ENCODE peak calls at places on chromosomes 11 and 22, in four cellular contexts. E, D, T and P are unnamed samples.
A peak's percentile ranks its signal among the peaks of the same experiment; 100 is the strongest.

GRCh38 chr22:45423524-45423923 is 10.0 kb downstream of the RIBC2 start:
- DNase-seq in E (peak; percentile 10), D (no peak), T (no peak), P (no peak)

GRCh38 chr11:3944198-3944597 is 88.7 kb downstream of the STIM1 start:
- DNase-seq in E (no peak), D (no peak), T (no peak), P (no peak)

GRCh38 chr11:9379046-9379445 is 5.4 kb upstream of the IPO7 start:
- DNase-seq in E (peak; percentile 57), D (no peak), T (no peak), P (no peak)

GRCh38 chr22:28426346-28427132 is 253.1 kb downstream of the TTC28 start:
- DNase-seq in E (no peak), D (no peak), T (peak; percentile 15), P (no peak)

GRCh38 chr11:126460417-126461095 is 105.1 kb downstream of the ST3GAL4 start:
- DNase-seq in E (no peak), D (no peak), T (no peak), P (no peak)

GRCh38 chr22:49310354-49310753 is 517.3 kb downstream of the BRD1 start:
- DNase-seq in E (peak; percentile 34), D (no peak), T (no peak), P (no peak)

GRCh38 chr11:62461740-62462522 is 43.1 kb downstream of the SCGB1A1 start:
- DNase-seq in E (no peak), D (no peak), T (no peak), P (no peak)

GRCh38 chr11:61691378-61692156 is 11.4 kb downstream of the DAGLA start:
- DNase-seq in E (no peak), D (no peak), T (no peak), P (no peak)

GRCh38 chr11:36164522-36165250 is 124.5 kb downstream of the COMMD9 start:
- DNase-seq in E (no peak), D (no peak), T (no peak), P (no peak)

GRCh38 chr11:7901319-7901854 is 29.7 kb downstream of the OR10A6 start:
- DNase-seq in E (no peak), D (no peak), T (no peak), P (no peak)

GRCh38 chr11:13595166-13595565 is 73.3 kb upstream of the FAR1 start:
- DNase-seq in E (no peak), D (no peak), T (no peak), P (no peak)

GRCh38 chr11:40328890-40329617 is 1130.4 kb downstream of the LRRC4C start:
- DNase-seq in E (no peak), D (no peak), T (peak; percentile 76), P (peak; percentile 8)

GRCh38 chr11:88313441-88313840 is 24.1 kb downstream of the CTSC start:
- DNase-seq in E (no peak), D (no peak), T (no peak), P (no peak)

GRCh38 chr11:44008698-44009097 is 39.1 kb upstream of the ACCSL start:
- DNase-seq in E (no peak), D (no peak), T (no peak), P (no peak)

GRCh38 chr11:128424271-128424709 is 163.1 kb downstream of the ETS1 start:
- DNase-seq in E (no peak), D (no peak), T (no peak), P (no peak)

GRCh38 chr11:36219996-36220395 is 69.2 kb downstream of the COMMD9 start:
- DNase-seq in E (no peak), D (no peak), T (no peak), P (no peak)

GRCh38 chr22:46794491-46794890 is 32.0 kb downstream of the TBC1D22A start:
- DNase-seq in E (no peak), D (no peak), T (no peak), P (no peak)

GRCh38 chr11:28223994-28224393 is 115.8 kb downstream of the METTL15 start:
- DNase-seq in E (no peak), D (no peak), T (no peak), P (no peak)

GRCh38 chr22:44340271-44341239 is 27.8 kb upstream of the SHISAL1 start:
- DNase-seq in E (no peak), D (no peak), T (no peak), P (no peak)

GRCh38 chr11:129287920-129288319 is 87.7 kb upstream of the BARX2 start:
- DNase-seq in E (no peak), D (no peak), T (no peak), P (no peak)

GRCh38 chr11:12232160-12232559 is 121.8 kb downstream of the MICAL2 start:
- DNase-seq in E (no peak), D (no peak), T (no peak), P (no peak)

GRCh38 chr11:120337133-120337895 is 1.1 kb downstream of the ARHGEF12 start:
- DNase-seq in E (no peak), D (no peak), T (peak; percentile 62), P (peak; percentile 25)

GRCh38 chr11:9858822-9859221 is 194.9 kb downstream of the SWAP70 start:
- DNase-seq in E (no peak), D (no peak), T (peak; percentile 37), P (peak; percentile 36)

GRCh38 chr11:109247071-109247470 is 174.9 kb upstream of the C11orf87 start:
- DNase-seq in E (no peak), D (no peak), T (no peak), P (no peak)

GRCh38 chr22:28023036-28023435 is 104.0 kb upstream of the PITPNB start:
- DNase-seq in E (no peak), D (no peak), T (no peak), P (no peak)

GRCh38 chr11:9280655-9281301 is 15.6 kb upstream of the DENND5A start:
- DNase-seq in E (peak; percentile 19), D (peak; percentile 58), T (no peak), P (no peak)

GRCh38 chr22:27133951-27134664 is 476.7 kb downstream of the MIAT start:
- DNase-seq in E (no peak), D (no peak), T (no peak), P (no peak)

GRCh38 chr22:43922123-43922522 is 1.5 kb upstream of the PNPLA3 start:
- DNase-seq in E (peak; percentile 54), D (no peak), T (peak; percentile 57), P (no peak)

GRCh38 chr11:112589132-112589531 is 328.5 kb upstream of the PLET1 start:
- DNase-seq in E (no peak), D (no peak), T (no peak), P (no peak)

GRCh38 chr11:134277176-134278001 is 1.2 kb downstream of the GLB1L3 start:
- DNase-seq in E (peak; percentile 67), D (no peak), T (no peak), P (no peak)

GRCh38 chr22:27651486-27651885 is 150.1 kb downstream of the MN1 start:
- DNase-seq in E (no peak), D (no peak), T (no peak), P (no peak)

GRCh38 chr11:128208329-128209220 is 378.8 kb downstream of the ETS1 start:
- DNase-seq in E (no peak), D (no peak), T (no peak), P (no peak)

GRCh38 chr11:313304-313786 is 495 bp upstream of the IFITM1 start:
- DNase-seq in E (peak; percentile 68), D (no peak), T (no peak), P (no peak)

GRCh38 chr22:44304354-44304753 is 8.4 kb downstream of the SHISAL1 start:
- DNase-seq in E (no peak), D (no peak), T (no peak), P (no peak)

GRCh38 chr11:2783536-2784082 is 83.8 kb upstream of the KCNQ1OT1 start:
- DNase-seq in E (no peak), D (no peak), T (no peak), P (no peak)

GRCh38 chr22:46574993-46575914 is 37.8 kb upstream of the CELSR1 start:
- DNase-seq in E (no peak), D (no peak), T (peak; percentile 84), P (peak; percentile 85)

GRCh38 chr11:70699294-70700221 is 301.2 kb downstream of the CTTN start:
- DNase-seq in E (no peak), D (no peak), T (peak; percentile 46), P (peak; percentile 72)

GRCh38 chr11:70702040-70702648 is 303.8 kb downstream of the CTTN start:
- DNase-seq in E (no peak), D (no peak), T (no peak), P (no peak)

GRCh38 chr11:70700453-70700852 is 302.1 kb downstream of the CTTN start:
- DNase-seq in E (no peak), D (no peak), T (no peak), P (no peak)

GRCh38 chr11:70698871-70699270 is 300.5 kb downstream of the CTTN start:
- DNase-seq in E (no peak), D (no peak), T (no peak), P (no peak)

DNA sequence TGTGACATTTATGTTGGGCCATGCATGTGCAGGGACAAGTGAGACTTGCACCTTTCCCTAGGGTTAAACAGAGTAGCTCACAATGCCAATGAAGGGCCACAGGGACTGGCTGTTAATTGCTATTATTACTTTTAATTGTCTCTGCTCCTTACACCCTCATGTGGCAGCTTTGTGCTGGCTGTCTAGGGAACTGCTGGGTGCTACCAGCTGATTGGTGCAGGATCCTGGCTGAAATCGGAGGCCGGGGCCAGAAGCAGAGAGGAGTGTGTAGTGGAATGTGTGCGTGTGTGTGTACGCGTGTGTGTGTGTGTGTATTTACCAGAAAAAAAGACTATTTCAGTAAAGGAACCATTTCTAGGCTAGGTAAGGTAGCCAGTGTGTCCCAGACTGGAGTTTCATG is 302.5 kb downstream of the CTTN start:
- DNase-seq in E (no peak), D (no peak), T (no peak), P (no peak)
- TF ChIP-seq TCF12 in E (no peak), D (no peak), T (no peak), P (no peak)

GRCh38 chr11:75812542-75813040 is 2.4 kb upstream of the UVRAG start:
- DNase-seq in E (no peak), D (no peak), T (peak; percentile 84), P (no peak)
- TF ChIP-seq GABPA in E (no peak), D (no peak), T (no peak), P (no peak)

GRCh38 chr22:22357024-22357868 is 112.7 kb downstream of the VPREB1 start:
- DNase-seq in E (peak; percentile 94), D (peak; percentile 34), T (peak; percentile 66), P (peak; percentile 78)
- TF ChIP-seq TCF12 in E (no peak), D (peak; percentile 51), T (no peak), P (no peak)

GRCh38 chr22:17232406-17232805 is 13.2 kb upstream of the ADA2 start:
- DNase-seq in E (no peak), D (no peak), T (no peak), P (no peak)

GRCh38 chr22:17233348-17234043 is 14.3 kb upstream of the ADA2 start:
- DNase-seq in E (peak; percentile 59), D (no peak), T (no peak), P (no peak)

GRCh38 chr22:17235149-17235655 is 16.0 kb upstream of the ADA2 start:
- DNase-seq in E (peak; percentile 73), D (no peak), T (no peak), P (no peak)

GRCh38 chr22:17235861-17236260 is 16.6 kb upstream of the ADA2 start:
- DNase-seq in E (no peak), D (no peak), T (no peak), P (no peak)

DNA sequence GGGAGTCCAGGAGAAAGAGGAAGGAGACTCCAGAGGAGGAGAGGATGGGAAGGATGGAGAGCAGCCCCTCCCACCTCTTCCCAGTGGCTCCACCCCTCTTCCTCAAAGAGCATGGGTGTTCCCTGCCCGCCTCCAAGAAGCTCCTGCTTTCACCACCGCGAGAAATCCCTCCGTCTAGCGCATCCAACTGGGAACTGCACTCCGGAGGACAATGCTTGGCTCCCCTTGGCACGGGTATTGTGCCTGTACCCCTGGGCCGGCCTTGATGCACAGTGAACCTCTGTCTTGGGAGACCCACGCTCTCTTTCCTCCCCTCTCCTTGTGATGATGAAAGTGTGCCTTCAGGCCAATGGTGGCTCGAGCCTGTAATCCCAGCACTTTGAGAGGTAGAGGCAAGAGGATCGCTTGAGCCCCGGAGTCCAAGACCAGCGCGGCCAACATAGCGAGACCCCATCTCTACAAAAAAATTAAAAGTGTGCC is 14.9 kb upstream of the ADA2 start:
- DNase-seq in E (peak; percentile 88), D (no peak), T (no peak), P (no peak)
- TF ChIP-seq GABPA in E (no peak), D (no peak), T (no peak), P (no peak)